ENCODE peak calls at places on chromosomes 13 and 19, in five cellular contexts. Z is AG20443, H is activated T-cell treated with anti-CD3 and anti-CD28 coated beads for 1 hour, A is AG09319, L is RWPE1. E is an unnamed sample.

GRCh38 chr19:54123682-54124081 is 8.1 kb downstream of the PRPF31 start:
- DNase-seq in Z (no peak), A (no peak), H (no peak), L (no peak), E (no peak)

GRCh38 chr19:970695-971094 is 13.4 kb upstream of the WDR18 start:
- DNase-seq in H (no peak), L (no peak), A (no peak), Z (no peak), E (no peak)

GRCh38 chr13:90493667-90494066 is 853.8 kb upstream of the MIR17HG start:
- DNase-seq in H (no peak), A (no peak), Z (no peak), L (no peak), E (no peak)

GRCh38 chr13:33493672-33494365 is 208.3 kb upstream of the STARD13 start:
- DNase-seq in L (no peak), Z (no peak), H (no peak), A (no peak), E (no peak)

GRCh38 chr13:43876366-43876765 is 3.2 kb downstream of the CCDC122 start:
- DNase-seq in A (no peak), L (no peak), Z (no peak), H (no peak), E (no peak)

GRCh38 chr19:13621413-13621812 is 115.1 kb upstream of the CACNA1A start:
- DNase-seq in H (no peak), A (peak), Z (peak), L (peak), E (no peak)

GRCh38 chr13:80083516-80084085 is 257.3 kb downstream of the SPRY2 start:
- DNase-seq in A (no peak), Z (peak), H (no peak), L (no peak), E (no peak)

GRCh38 chr19:5961969-5962945 is 15.7 kb downstream of the RANBP3 start:
- DNase-seq in A (no peak), L (no peak), H (peak), Z (peak), E (peak)

GRCh38 chr19:55158848-55159793 is 1.6 kb upstream of the TNNI3 start:
- DNase-seq in A (no peak), Z (peak), H (no peak), L (peak), E (no peak)

GRCh38 chr13:19159181-19159580 is 22.4 kb downstream of the TUBA3C start:
- DNase-seq in Z (no peak), H (no peak), L (no peak), A (no peak), E (no peak)